ENCODE peak calls at places on chromosomes 5 and 9, in eight cellular contexts. J, Q, K, N, X, O, Z and P are unnamed samples.

GRCh38 chr5:132456553-132457361 is 33.8 kb downstream of the IRF1 start:
- DNase-seq in J (peak; percentile 84), Q (peak; percentile 73), K (peak; percentile 82), N (peak; percentile 78), X (no peak), O (no peak), Z (peak; percentile 90), P (no peak)

GRCh38 chr5:139482050-139482889 is at the start of gene STING1:
- DNase-seq in J (peak; percentile 91), Q (peak; percentile 62), K (peak; percentile 92), N (peak; percentile 99), X (peak; percentile 86), O (no peak), Z (peak; percentile 92), P (no peak)

GRCh38 chr9:112447283-112447761 is 39.3 kb upstream of the KIAA1958 start:
- DNase-seq in J (no peak), Q (no peak), K (no peak), N (peak; percentile 4), X (peak; percentile 34), O (no peak), Z (no peak), P (no peak)

GRCh38 chr9:5799314-5799713 is 33.6 kb downstream of the ERMP1 start:
- DNase-seq in J (no peak), Q (no peak), K (no peak), N (peak; percentile 74), X (peak; percentile 67), O (peak; percentile 21), Z (no peak), P (no peak)

GRCh38 chr5:2177244-2177643 is 294.5 kb upstream of the IRX4 start:
- DNase-seq in J (no peak), Q (no peak), K (no peak), N (no peak), X (no peak), O (no peak), Z (peak; percentile 14), P (no peak)

GRCh38 chr5:181130832-181131496 is at the start of gene OR2V1:
- DNase-seq in J (no peak), Q (no peak), K (no peak), N (no peak), X (no peak), O (no peak), Z (no peak), P (no peak)

GRCh38 chr9:91192379-91192775 is 169.3 kb downstream of the AUH start:
- DNase-seq in J (no peak), Q (no peak), K (no peak), N (peak; percentile 29), X (no peak), O (no peak), Z (no peak), P (no peak)

GRCh38 chr9:130128782-130129424 is 43.3 kb upstream of the NCS1 start:
- DNase-seq in J (peak; percentile 75), Q (peak; percentile 62), K (peak; percentile 76), N (peak; percentile 82), X (peak; percentile 65), O (no peak), Z (peak; percentile 71), P (no peak)

GRCh38 chr9:33498387-33498786 is 24.7 kb upstream of the NOL6 start:
- DNase-seq in J (no peak), Q (no peak), K (no peak), N (peak; percentile 23), X (no peak), O (no peak), Z (no peak), P (no peak)

GRCh38 chr9:134406366-134407122 is 80.3 kb downstream of the RXRA start:
- DNase-seq in J (no peak), Q (no peak), K (no peak), N (no peak), X (no peak), O (no peak), Z (no peak), P (no peak)

GRCh38 chr5:135242496-135243193 is 156.4 kb downstream of the MACROH2A1 start:
- DNase-seq in J (no peak), Q (no peak), K (no peak), N (peak; percentile 35), X (no peak), O (no peak), Z (no peak), P (no peak)

GRCh38 chr5:123670981-123671557 is 159.1 kb downstream of the CSNK1G3 start:
- DNase-seq in J (no peak), Q (peak; percentile 16), K (no peak), N (peak; percentile 62), X (peak; percentile 70), O (peak; percentile 61), Z (no peak), P (peak; percentile 60)

GRCh38 chr5:59089767-59090166 is 506.9 kb downstream of the RAB3C start:
- DNase-seq in J (no peak), Q (no peak), K (no peak), N (peak; percentile 64), X (no peak), O (no peak), Z (no peak), P (no peak)

GRCh38 chr5:98499892-98500291 is 273.6 kb upstream of the RGMB start:
- DNase-seq in J (no peak), Q (no peak), K (no peak), N (no peak), X (no peak), O (no peak), Z (no peak), P (no peak)

GRCh38 chr5:8188874-8189588 is 320.1 kb downstream of the MTRR start:
- DNase-seq in J (no peak), Q (no peak), K (no peak), N (peak; percentile 0), X (no peak), O (no peak), Z (no peak), P (no peak)

DNA sequence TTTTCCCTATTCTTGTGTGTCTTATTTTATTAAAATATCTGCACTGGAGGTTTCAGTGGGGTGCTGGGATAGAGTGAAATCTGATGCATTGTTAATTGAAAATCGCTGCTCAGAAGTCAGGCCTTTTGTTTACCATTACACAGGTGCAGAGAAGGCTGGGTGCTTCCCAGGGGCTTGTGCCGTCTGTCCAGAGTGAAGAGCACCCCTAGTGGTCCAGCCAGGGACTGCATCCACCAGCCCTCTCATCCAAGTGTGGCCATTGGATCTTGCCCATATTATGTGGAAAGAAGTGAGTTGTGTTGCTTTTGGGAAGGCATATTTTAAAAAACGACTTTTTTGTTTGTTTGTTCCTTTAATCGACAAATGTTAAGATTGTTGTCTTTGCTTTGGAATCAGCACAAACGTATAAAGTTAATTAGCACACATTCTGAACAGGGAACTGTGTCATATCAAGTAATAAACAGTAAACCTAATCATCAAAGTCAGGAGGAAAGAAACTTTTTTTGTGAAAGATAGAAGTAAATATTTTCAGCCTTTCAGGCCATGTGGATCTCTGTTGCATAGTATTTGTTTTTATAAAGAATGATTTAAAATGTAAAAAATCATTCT is 315.6 kb downstream of the MTRR start:
- DNase-seq in J (no peak), Q (no peak), K (no peak), N (peak; percentile 24), X (peak; percentile 50), O (peak; percentile 70), Z (peak; percentile 25), P (peak; percentile 72)
- TF ChIP-seq CTCF in J (peak; percentile 74), Q (peak; percentile 57), K (peak; percentile 67), N (peak; percentile 69), X (peak; percentile 57), O (peak; percentile 94), Z (peak; percentile 71), P (peak; percentile 95)

DNA sequence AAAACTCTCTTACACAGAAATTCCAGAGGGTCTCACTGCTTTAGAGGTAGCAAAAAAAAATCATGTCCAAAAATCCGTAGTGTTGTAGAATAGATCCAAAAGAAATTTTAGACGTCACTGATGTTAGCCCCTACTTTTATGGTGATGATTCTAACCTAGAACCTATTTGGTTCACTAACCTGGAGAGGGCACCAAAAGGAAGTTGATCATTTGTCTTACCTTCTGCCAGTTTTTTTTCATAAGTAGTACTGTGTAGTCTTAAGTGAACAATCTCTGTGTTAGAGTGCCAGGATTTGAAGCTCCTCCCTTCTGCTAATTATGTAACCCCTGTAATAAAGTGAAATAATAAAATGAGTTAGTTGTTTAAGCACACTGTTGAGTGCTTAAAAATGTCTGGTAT is 215.2 kb downstream of the SMARCA2 start:
- DNase-seq in J (no peak), Q (no peak), K (no peak), N (no peak), X (no peak), O (no peak), Z (no peak), P (no peak)
- TF ChIP-seq CTCF in J (no peak), Q (no peak), K (no peak), N (no peak), X (no peak), O (no peak), Z (no peak), P (no peak)

GRCh38 chr9:127829205-127829935 is 25.1 kb downstream of the ENG start:
- DNase-seq in J (no peak), Q (no peak), K (no peak), N (no peak), X (no peak), O (no peak), Z (no peak), P (no peak)

GRCh38 chr9:127826253-127826913 is 23.7 kb downstream of the FPGS start:
- DNase-seq in J (no peak), Q (no peak), K (no peak), N (no peak), X (no peak), O (no peak), Z (no peak), P (no peak)

GRCh38 chr9:127825319-127826051 is 22.8 kb downstream of the FPGS start:
- DNase-seq in J (peak; percentile 66), Q (no peak), K (no peak), N (no peak), X (peak; percentile 80), O (peak; percentile 92), Z (peak; percentile 53), P (peak; percentile 78)

GRCh38 chr9:127832248-127832647 is 22.2 kb downstream of the ENG start:
- DNase-seq in J (no peak), Q (no peak), K (no peak), N (no peak), X (no peak), O (no peak), Z (no peak), P (no peak)

DNA sequence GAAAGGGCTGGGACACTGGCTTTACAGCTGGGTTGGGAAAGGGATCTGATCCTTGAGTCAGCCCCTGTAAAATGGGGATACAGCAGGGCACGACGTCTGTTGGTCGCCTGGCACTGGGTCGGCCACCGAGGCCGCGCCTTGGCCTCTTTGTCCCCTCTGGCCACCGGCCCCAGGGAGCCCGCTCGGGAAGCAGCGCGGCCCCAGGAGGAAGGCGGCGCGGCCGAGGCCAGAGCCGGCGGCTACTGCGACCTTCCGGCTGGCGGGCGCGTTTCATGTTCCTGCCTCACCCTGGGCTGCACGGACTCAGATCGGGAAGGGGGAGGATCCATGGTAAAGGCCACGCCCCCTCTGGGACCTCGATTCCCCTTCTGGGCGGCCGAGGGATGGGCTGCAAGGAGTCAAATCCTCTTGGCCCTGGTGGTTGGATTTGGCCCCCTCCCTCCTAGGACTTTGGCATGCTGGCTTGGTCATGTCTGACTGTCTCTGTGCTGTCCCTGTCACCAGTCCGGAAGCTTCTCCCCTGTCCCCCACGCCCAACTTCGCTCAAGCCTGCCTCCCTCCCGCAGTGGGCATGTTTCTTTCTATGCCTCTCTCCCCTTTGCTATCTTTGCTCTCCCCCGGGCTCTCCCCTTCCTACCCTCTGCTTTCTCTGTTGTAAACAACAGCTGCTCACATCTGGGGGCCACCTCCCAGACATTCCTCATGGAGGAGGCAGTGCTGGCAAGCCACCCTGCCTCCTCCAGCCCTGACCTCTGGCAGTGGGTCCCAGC is 25.8 kb downstream of the FPGS start:
- DNase-seq in J (peak; percentile 84), Q (no peak), K (peak; percentile 83), N (peak; percentile 86), X (peak; percentile 92), O (peak; percentile 96), Z (peak; percentile 85), P (peak; percentile 84)
- TF ChIP-seq CTCF in J (peak; percentile 21), Q (no peak), K (no peak), N (no peak), X (no peak), O (no peak), Z (no peak), P (no peak)

GRCh38 chr5:108345541-108346171 is 36.2 kb downstream of the FBXL17 start:
- DNase-seq in J (no peak), Q (no peak), K (no peak), N (peak; percentile 71), X (peak; percentile 65), O (peak; percentile 41), Z (no peak), P (no peak)
- TF ChIP-seq CTCF in J (peak; percentile 43), Q (peak; percentile 74), K (no peak), N (no peak), X (peak; percentile 71), O (peak; percentile 60), Z (no peak), P (peak; percentile 34)